ENCODE peak calls at places on chromosomes 4 and X, in eight cellular contexts. T is stimulated activated CD4-positive, alpha-beta T cell treated with anti-CD3 and anti-CD28 coated beads, Interleukin-15, amount 100 ng/mL, for 24 hours; M is stimulated activated CD8-positive, alpha-beta memory T cell treated with anti-CD3 and anti-CD28 coated beads, Interleukin-2, amount 100 ng/mL, for 48 hours; B is coronary artery; O is PC-9; R is sigmoid colon; L is mesenteric fat pad; S is stimulated activated naive CD4-positive, alpha-beta T cell. Z is an unnamed sample.

GRCh38 chrX:12956704-12957541 is 18.0 kb upstream of the TMSB4X start:
- DNase-seq in R (no peak), T (peak), O (peak), M (no peak), S (peak), B (no peak), L (no peak), Z (peak)

GRCh38 chr4:81165853-81166430 is 49.1 kb downstream of the PRKG2 start:
- DNase-seq in B (no peak), T (no peak), M (no peak), S (no peak), L (no peak), R (no peak), O (no peak), Z (no peak)

GRCh38 chr4:161280929-161281328 is 882.9 kb downstream of the FSTL5 start:
- DNase-seq in R (no peak), B (no peak), M (no peak), L (no peak), T (no peak), S (no peak), O (no peak), Z (no peak)

GRCh38 chr4:5874811-5875465 is 17.9 kb downstream of the CRMP1 start:
- DNase-seq in O (no peak), B (no peak), L (no peak), R (no peak), S (no peak), M (no peak), T (no peak), Z (no peak)

GRCh38 chr4:1753692-1754311 is 32.5 kb downstream of the TACC3 start:
- DNase-seq in O (no peak), M (no peak), L (no peak), S (no peak), T (no peak), B (no peak), R (no peak), Z (no peak)

GRCh38 chr4:185134176-185134869 is 8.7 kb upstream of the SLC25A4 start:
- DNase-seq in T (no peak), M (no peak), R (no peak), B (no peak), O (no peak), S (peak), L (no peak), Z (no peak)

GRCh38 chr4:82223715-82224114 is 150.1 kb downstream of the HNRNPD start:
- DNase-seq in B (no peak), O (no peak), R (peak), L (no peak), S (peak), M (no peak), T (peak), Z (no peak)

GRCh38 chr4:121712001-121712655 is 15.3 kb upstream of the ANXA5 start:
- DNase-seq in L (no peak), R (no peak), M (no peak), S (no peak), O (no peak), B (no peak), T (no peak), Z (no peak)

GRCh38 chr4:85964298-85964697 is 395.6 kb downstream of the MAPK10 start:
- DNase-seq in L (no peak), O (no peak), B (no peak), R (no peak), T (no peak), M (no peak), S (no peak), Z (no peak)

GRCh38 chr4:182273191-182273935 is 30.2 kb downstream of the TENM3 start:
- DNase-seq in R (no peak), S (no peak), B (no peak), T (no peak), L (no peak), O (no peak), M (no peak), Z (no peak)

GRCh38 chrX:791479-792034 is 161.0 kb downstream of the SHOX start:
- DNase-seq in R (no peak), O (no peak), L (no peak), T (no peak), S (no peak), B (no peak), M (no peak), Z (peak)

GRCh38 chrX:49106296-49106695 is 17.2 kb downstream of the GPKOW start:
- DNase-seq in M (no peak), O (no peak), B (no peak), R (no peak), S (no peak), T (no peak), L (no peak), Z (no peak)

GRCh38 chr4:772776-773175 is 53.2 kb downstream of the CPLX1 start:
- DNase-seq in S (no peak), R (no peak), O (no peak), L (no peak), T (no peak), B (no peak), M (no peak), Z (no peak)

GRCh38 chr4:187128971-187129370 is 405.3 kb upstream of the FAT1 start:
- DNase-seq in R (no peak), T (no peak), M (no peak), S (no peak), L (no peak), B (no peak), O (no peak), Z (no peak)

GRCh38 chrX:16882188-16882587 is 12.0 kb upstream of the RBBP7 start:
- DNase-seq in B (no peak), M (no peak), R (no peak), L (no peak), S (no peak), O (peak), T (peak), Z (no peak)

GRCh38 chrX:10619311-10620015 is 922 bp downstream of the MID1 start:
- DNase-seq in L (no peak), S (no peak), T (no peak), R (no peak), O (no peak), M (no peak), B (no peak), Z (no peak)

GRCh38 chr4:3689006-3689405 is 77.2 kb upstream of the ADRA2C start:
- DNase-seq in S (no peak), M (no peak), O (no peak), T (no peak), B (no peak), L (no peak), R (peak), Z (no peak)

GRCh38 chr4:114734581-114734980 is 136.0 kb downstream of the UGT8 start:
- DNase-seq in M (no peak), T (no peak), B (no peak), O (no peak), R (no peak), L (no peak), S (no peak), Z (no peak)

GRCh38 chr4:149523039-149523438 is 292.6 kb downstream of the IQCM start:
- DNase-seq in L (no peak), R (no peak), B (no peak), T (no peak), M (no peak), O (no peak), S (no peak), Z (no peak)

GRCh38 chr4:83013420-83013867 is 2.8 kb upstream of the LIN54 start:
- DNase-seq in L (no peak), B (no peak), S (no peak), T (no peak), O (no peak), R (no peak), M (no peak), Z (no peak)

GRCh38 chr4:10317345-10317744 is 139.9 kb downstream of the ZNF518B start:
- DNase-seq in L (no peak), O (no peak), R (no peak), B (no peak), T (no peak), M (no peak), S (no peak), Z (no peak)

GRCh38 chr4:175531405-175532091 is 280.5 kb downstream of the GPM6A start:
- DNase-seq in B (no peak), O (no peak), T (no peak), R (no peak), M (no peak), L (no peak), S (no peak), Z (no peak)

GRCh38 chr4:82989567-82990429 is 20.8 kb downstream of the LIN54 start:
- DNase-seq in M (no peak), B (no peak), L (no peak), S (peak), O (no peak), R (no peak), T (no peak), Z (peak)

GRCh38 chrX:68355629-68355920 is 77.7 kb downstream of the OPHN1 start:
- DNase-seq in O (peak), M (no peak), R (no peak), S (no peak), L (no peak), B (no peak), T (no peak), Z (no peak)

GRCh38 chrX:85922821-85923220 is 124.5 kb downstream of the CHM start:
- DNase-seq in M (no peak), L (no peak), R (no peak), B (no peak), T (no peak), O (no peak), S (no peak), Z (no peak)

Z was measured in stimulated activated naive CD8-positive, alpha-beta T cell treated with anti-CD3 and anti-CD28 coated beads, Interleukin-15, amount 100 ng/mL, for 72 hours.